ENCODE peak calls at places on chromosome 9, in four cellular contexts. W is Right ventricle myocardium superior, I is cardiac fibroblast, U is DMS53. N is an unnamed sample.

GRCh38 chr9:91844170-91844569 is 105.9 kb downstream of the ROR2 start:
- DNase-seq in W (peak; percentile 54), I (no peak), U (no peak), N (peak; percentile 34)

GRCh38 chr9:101050650-101051049 is 22.1 kb downstream of the PLPPR1 start:
- DNase-seq in W (no peak), I (no peak), U (no peak), N (no peak)

GRCh38 chr9:133682961-133683493 is 46.9 kb downstream of the DBH start:
- DNase-seq in W (peak; percentile 53), I (no peak), U (no peak), N (peak; percentile 55)

GRCh38 chr9:31916591-31917223 is 467.7 kb upstream of the ACO1 start:
- DNase-seq in W (no peak), I (no peak), U (no peak), N (no peak)

GRCh38 chr9:70111641-70112236 is 68.1 kb downstream of the MAMDC2 start:
- DNase-seq in W (no peak), I (no peak), U (peak; percentile 51), N (no peak)

GRCh38 chr9:135813671-135814290 is 93.6 kb downstream of the CAMSAP1 start:
- DNase-seq in W (peak; percentile 10), I (no peak), U (no peak), N (no peak)

GRCh38 chr9:71223953-71224538 is 102.6 kb upstream of the TRPM3 start:
- DNase-seq in W (no peak), I (no peak), U (peak; percentile 4), N (no peak)

GRCh38 chr9:96327694-96328352 is 25.8 kb upstream of the HSD17B3 start:
- DNase-seq in W (no peak), I (peak; percentile 79), U (peak; percentile 60), N (no peak)

GRCh38 chr9:113508111-113508749 is 44.7 kb downstream of the RGS3 start:
- DNase-seq in W (no peak), I (no peak), U (peak; percentile 22), N (no peak)

GRCh38 chr9:18379073-18379811 is 94.7 kb upstream of the ADAMTSL1 start:
- DNase-seq in W (no peak), I (peak; percentile 92), U (peak; percentile 29), N (no peak)

GRCh38 chr9:136564379-136564988 is 18.6 kb upstream of the NOTCH1 start:
- DNase-seq in W (peak; percentile 91), I (peak; percentile 89), U (no peak), N (peak; percentile 69)

GRCh38 chr9:967436-967835 is 9.0 kb upstream of the DMRT3 start:
- DNase-seq in W (no peak), I (no peak), U (no peak), N (no peak)

GRCh38 chr9:80400624-80401230 is 829.0 kb downstream of the TLE4 start:
- DNase-seq in W (no peak), I (no peak), U (no peak), N (no peak)

GRCh38 chr9:135346438-135347050 is 133.0 kb upstream of the PPP1R26 start:
- DNase-seq in W (peak; percentile 34), I (no peak), U (no peak), N (no peak)

GRCh38 chr9:38659538-38659937 is 39.1 kb upstream of the ANKRD18A start:
- DNase-seq in W (no peak), I (no peak), U (no peak), N (no peak)

GRCh38 chr9:21811914-21812313 is 9.5 kb downstream of the MTAP start:
- DNase-seq in W (no peak), I (no peak), U (no peak), N (no peak)

GRCh38 chr9:7104625-7105024 is 346.9 kb downstream of the KDM4C start:
- DNase-seq in W (peak; percentile 48), I (no peak), U (no peak), N (no peak)

GRCh38 chr9:14021871-14022525 is 291.9 kb downstream of the NFIB start:
- DNase-seq in W (no peak), I (peak; percentile 73), U (no peak), N (no peak)

GRCh38 chr9:101893661-101894646 is 155.5 kb upstream of the GRIN3A start:
- DNase-seq in W (no peak), I (no peak), U (no peak), N (no peak)

GRCh38 chr9:84970432-84970831 is 300.9 kb downstream of the NTRK2 start:
- DNase-seq in W (no peak), I (no peak), U (no peak), N (no peak)

GRCh38 chr9:37694355-37694754 is 43.6 kb downstream of the FRMPD1 start:
- DNase-seq in W (no peak), I (no peak), U (no peak), N (no peak)

GRCh38 chr9:88462191-88462590 is 72.8 kb upstream of the NXNL2 start:
- DNase-seq in W (no peak), I (peak; percentile 79), U (no peak), N (no peak)

GRCh38 chr9:35311891-35312639 is 150.3 kb downstream of the UNC13B start:
- DNase-seq in W (no peak), I (peak; percentile 16), U (no peak), N (peak; percentile 27)

GRCh38 chr9:19551124-19551929 is 142.5 kb downstream of the ACER2 start:
- DNase-seq in W (no peak), I (no peak), U (no peak), N (no peak)

GRCh38 chr9:90848866-90849265 is 47.2 kb downstream of the SYK start:
- DNase-seq in W (no peak), I (no peak), U (no peak), N (no peak)

GRCh38 chr9:21605489-21605931 is 123.4 kb upstream of the IFNE start:
- DNase-seq in W (no peak), I (peak; percentile 96), U (no peak), N (no peak)